ENCODE peak calls at places on chromosomes 4 and X, in six cellular contexts. H, O, C, V, L and E are unnamed samples.

GRCh38 chrX:136754641-136755040 is 26.1 kb downstream of the ARHGEF6 start:
- DNase-seq in H (no peak), O (no peak), C (peak), V (no peak), L (no peak), E (no peak)

GRCh38 chrX:98795636-98796035 is 1614.4 kb downstream of the PCDH19 start:
- DNase-seq in H (peak), O (no peak), C (no peak), V (no peak), L (no peak), E (no peak)

GRCh38 chr4:102566426-102566825 is 65.3 kb downstream of the NFKB1 start:
- DNase-seq in H (no peak), O (no peak), C (no peak), V (no peak), L (no peak), E (no peak)

GRCh38 chr4:6460876-6461275 is 11.5 kb downstream of the PPP2R2C start:
- DNase-seq in H (no peak), O (no peak), C (no peak), V (no peak), L (no peak), E (no peak)

GRCh38 chrX:108439434-108439883 is at the start of gene COL4A5:
- DNase-seq in H (peak), O (peak), C (peak), V (peak), L (peak), E (no peak)

GRCh38 chr4:128358231-128358902 is 70.8 kb upstream of the PGRMC2 start:
- DNase-seq in H (peak), O (no peak), C (no peak), V (no peak), L (peak), E (no peak)

GRCh38 chr4:102196221-102196620 is 149.1 kb downstream of the SLC39A8 start:
- DNase-seq in H (peak), O (no peak), C (peak), V (no peak), L (no peak), E (no peak)

GRCh38 chrX:7889680-7890079 is 37.5 kb downstream of the PNPLA4 start:
- DNase-seq in H (peak), O (no peak), C (no peak), V (no peak), L (no peak), E (no peak)

GRCh38 chr4:149306537-149306936 is 509.1 kb downstream of the IQCM start:
- DNase-seq in H (no peak), O (no peak), C (no peak), V (no peak), L (no peak), E (no peak)

GRCh38 chr4:48710446-48711209 is 69.5 kb downstream of the FRYL start:
- DNase-seq in H (peak), O (no peak), C (no peak), V (no peak), L (no peak), E (no peak)

GRCh38 chr4:89640620-89641366 is 196.2 kb downstream of the SNCA start:
- DNase-seq in H (peak), O (no peak), C (peak), V (peak), L (peak), E (no peak)

GRCh38 chr4:110049951-110050925 is 137.6 kb downstream of the EGF start:
- DNase-seq in H (peak), O (peak), C (peak), V (peak), L (peak), E (no peak)

GRCh38 chr4:5532100-5532499 is 176.3 kb downstream of the EVC2 start:
- DNase-seq in H (no peak), O (no peak), C (no peak), V (no peak), L (no peak), E (no peak)

GRCh38 chr4:186699298-186699697 is 24.4 kb downstream of the FAT1 start:
- DNase-seq in H (peak), O (no peak), C (no peak), V (peak), L (no peak), E (no peak)

GRCh38 chrX:78452356-78452755 is 124.9 kb upstream of the CYSLTR1 start:
- DNase-seq in H (peak), O (no peak), C (no peak), V (no peak), L (no peak), E (no peak)

GRCh38 chr4:123444298-123444731 is 47.7 kb downstream of the SPRY1 start:
- DNase-seq in H (no peak), O (no peak), C (peak), V (peak), L (no peak), E (no peak)

GRCh38 chrX:427812-428725 is 41.4 kb upstream of the PPP2R3B start:
- DNase-seq in H (peak), O (no peak), C (peak), V (peak), L (peak), E (no peak)

GRCh38 chrX:45352588-45352987 is 151.9 kb upstream of the DIPK2B start:
- DNase-seq in H (peak), O (no peak), C (no peak), V (no peak), L (no peak), E (no peak)

GRCh38 chrX:104137496-104137895 is 19.3 kb downstream of the SLC25A53 start:
- DNase-seq in H (peak), O (no peak), C (no peak), V (no peak), L (peak), E (no peak)

DNA sequence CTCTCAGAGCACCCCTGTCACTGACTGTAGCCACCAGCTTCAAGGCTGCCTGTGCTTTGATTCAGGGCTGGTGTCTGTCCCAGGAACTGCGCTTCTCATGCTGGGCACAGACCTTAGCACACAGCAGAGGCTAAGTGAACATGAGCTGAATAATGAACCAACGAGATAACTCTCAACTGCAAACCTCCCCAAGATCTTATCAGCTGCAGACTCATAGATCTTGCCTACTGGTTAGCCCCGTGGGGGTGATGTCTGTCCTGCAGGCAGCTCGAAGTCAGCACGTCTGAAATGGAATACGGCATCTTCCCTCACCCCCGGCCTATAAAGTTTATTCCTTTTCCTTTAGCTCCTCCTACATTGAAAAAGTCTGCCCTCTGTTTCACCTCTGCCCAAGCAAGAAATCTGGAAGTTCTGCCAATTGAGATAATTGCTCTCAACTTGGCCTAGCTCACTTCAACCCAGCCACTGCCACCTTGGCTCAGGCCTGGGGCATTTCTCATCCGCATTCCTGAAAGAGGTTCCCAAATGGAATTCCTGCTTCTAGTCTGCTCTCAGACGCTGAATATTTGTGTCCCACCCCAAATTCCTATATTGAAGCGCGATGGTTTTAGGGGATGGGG is 73.7 kb downstream of the GATB start:
- DNase-seq in H (no peak), O (no peak), C (no peak), V (no peak), L (no peak), E (no peak)
- H3K27ac ChIP-seq in H (no peak), O (no peak), C (no peak), V (no peak), L (no peak), E (no peak)

DNA sequence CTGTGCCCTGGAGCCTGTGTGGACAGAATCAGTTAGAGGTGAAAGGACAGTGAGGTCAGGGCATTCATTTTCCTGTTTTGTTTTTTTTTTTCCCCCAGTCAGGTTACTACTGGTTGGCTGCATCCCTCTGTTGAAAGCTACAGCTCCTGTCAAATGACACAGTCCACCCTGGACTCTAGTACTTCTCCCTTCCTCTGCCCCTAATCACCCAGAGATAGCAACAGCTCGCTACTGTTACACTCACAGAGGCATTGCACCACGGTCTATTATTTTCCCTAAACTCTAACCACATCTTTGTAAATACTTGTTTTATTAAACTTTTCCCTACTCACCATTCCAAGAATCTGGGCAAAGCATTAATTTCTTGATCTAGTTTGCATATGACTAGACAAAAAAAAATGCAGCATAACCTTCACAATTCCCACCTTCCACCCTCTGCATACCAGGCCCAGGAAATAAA is 329.4 kb downstream of the INPP4B start:
- DNase-seq in H (peak), O (no peak), C (peak), V (no peak), L (no peak), E (no peak)
- H3K27ac ChIP-seq in H (peak), O (no peak), C (no peak), V (no peak), L (peak), E (no peak)

GRCh38 chrX:34491126-34491525 is 166.0 kb downstream of the TMEM47 start:
- DNase-seq in H (no peak), O (no peak), C (no peak), V (no peak), L (no peak), E (no peak)
- H3K27ac ChIP-seq in H (no peak), O (no peak), C (no peak), V (no peak), L (no peak), E (no peak)

DNA sequence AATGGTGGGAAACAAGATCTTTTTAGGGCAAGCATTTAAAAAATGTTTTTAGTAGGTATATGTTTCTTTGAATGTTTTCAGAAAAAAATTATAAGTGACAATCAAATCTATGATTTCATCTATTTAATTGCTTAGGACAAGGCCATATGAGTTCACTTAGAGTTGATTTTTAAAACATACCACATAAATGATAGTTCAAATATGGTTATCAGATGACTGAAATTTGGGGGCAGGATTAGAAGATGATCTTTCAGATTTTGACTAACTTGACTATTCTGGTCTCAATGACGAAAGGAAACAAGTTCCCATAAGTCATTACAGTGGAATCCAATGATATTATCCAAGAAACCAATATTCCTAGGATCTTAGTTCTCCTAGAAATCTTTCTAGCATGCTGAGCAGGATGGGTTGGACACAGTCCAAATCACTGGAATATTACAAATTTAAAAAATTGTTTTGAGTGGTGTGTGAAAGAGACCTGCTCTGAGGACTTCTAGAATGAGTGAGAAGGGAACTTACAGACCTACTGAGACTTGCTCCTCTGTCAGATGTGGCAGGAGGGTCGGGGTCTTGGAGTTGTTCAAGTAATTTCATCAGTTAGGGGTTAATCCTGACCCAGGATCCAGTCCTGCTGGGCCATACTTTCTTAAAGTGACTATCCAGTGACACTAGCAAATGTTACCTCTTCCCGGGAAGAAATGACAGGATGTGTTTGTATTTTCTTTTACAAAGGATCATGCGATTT is 20.0 kb downstream of the RHOH start:
- DNase-seq in H (no peak), O (no peak), C (no peak), V (no peak), L (no peak), E (no peak)
- H3K27ac ChIP-seq in H (no peak), O (peak), C (no peak), V (no peak), L (no peak), E (no peak)

GRCh38 chr4:59553063-59553738 is 1646.9 kb upstream of the ADGRL3 start:
- DNase-seq in H (peak), O (no peak), C (no peak), V (no peak), L (peak), E (no peak)
- H3K27ac ChIP-seq in H (no peak), O (no peak), C (no peak), V (no peak), L (peak), E (no peak)

GRCh38 chrX:68895339-68896250 is 66.8 kb downstream of the EFNB1 start:
- DNase-seq in H (peak), O (no peak), C (no peak), V (peak), L (peak), E (peak)

GRCh38 chrX:68894142-68894512 is 65.3 kb downstream of the EFNB1 start:
- DNase-seq in H (peak), O (no peak), C (no peak), V (no peak), L (no peak), E (peak)

GRCh38 chrX:68892651-68893050 is 63.8 kb downstream of the EFNB1 start:
- DNase-seq in H (no peak), O (no peak), C (peak), V (no peak), L (no peak), E (no peak)

GRCh38 chrX:68896581-68896980 is 67.8 kb downstream of the EFNB1 start:
- DNase-seq in H (no peak), O (no peak), C (no peak), V (no peak), L (no peak), E (no peak)

DNA sequence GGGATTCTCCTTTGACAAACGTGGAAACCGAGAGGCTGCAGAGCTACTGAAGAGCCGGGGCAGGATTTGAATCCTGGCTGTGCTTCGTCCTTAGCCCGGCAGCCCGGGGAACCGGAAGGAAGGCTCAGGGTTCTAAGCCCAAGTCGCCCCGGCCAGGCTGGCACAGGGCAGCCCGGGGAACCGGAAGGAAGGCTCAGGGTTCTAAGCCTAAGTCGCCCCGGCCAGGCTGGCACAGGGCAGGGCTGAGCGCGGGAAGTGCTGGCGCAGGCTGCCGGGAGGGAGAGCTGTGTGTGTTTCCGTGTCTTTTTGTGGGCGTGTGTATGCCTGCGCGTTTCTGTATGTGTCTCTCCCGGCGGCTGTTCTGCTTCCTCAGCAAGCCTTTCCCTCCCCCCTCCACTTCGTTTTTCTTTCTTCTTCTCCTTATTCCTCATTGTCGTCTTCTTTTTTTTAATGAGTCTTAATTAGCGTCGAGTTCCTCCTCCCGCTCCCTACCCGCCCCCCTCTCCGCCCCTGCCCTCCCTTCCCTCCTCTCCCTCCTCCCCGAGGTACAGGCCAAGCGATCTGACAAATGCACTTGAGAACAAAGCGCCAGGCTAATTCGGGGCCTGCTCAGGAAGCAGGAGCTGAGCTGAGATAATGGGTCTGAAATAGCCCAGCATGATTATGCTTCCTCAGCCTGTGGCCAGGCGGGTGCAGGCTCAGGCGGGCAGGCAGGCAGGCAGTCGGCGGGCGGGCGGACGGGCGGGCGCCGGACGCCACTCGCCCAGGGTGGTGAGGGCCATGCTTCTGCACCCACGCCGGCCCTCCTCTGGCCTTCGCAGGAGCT is 65.9 kb downstream of the EFNB1 start:
- DNase-seq in H (peak), O (peak), C (peak), V (no peak), L (no peak), E (peak)
- H3K27ac ChIP-seq in H (no peak), O (no peak), C (no peak), V (no peak), L (no peak), E (peak)